ENCODE peak calls at places on chromosomes 11 and 22, in nine cellular contexts. R is GM20000, A is adrenal gland, L is ovary, P is Calu3, G is progenitor cell of endocrine pancreas, M is H9, O is astrocyte of the spinal cord, D is heart right ventricle. Y is an unnamed sample.

GRCh38 chr11:75298191-75298590 is 53.3 kb downstream of the ARRB1 start:
- DNase-seq in R (no peak), A (no peak), L (no peak), P (no peak), G (no peak), M (no peak), O (no peak), D (no peak), Y (no peak)

GRCh38 chr11:9001736-9002135 is 2.1 kb downstream of the NRIP3 start:
- DNase-seq in R (no peak), A (peak), L (no peak), P (peak), G (no peak), M (no peak), O (peak), D (no peak), Y (no peak)

GRCh38 chr22:37051629-37052385 is at the start of gene KCTD17:
- DNase-seq in R (peak), A (peak), L (peak), P (peak), G (peak), M (peak), O (peak), D (peak), Y (peak)

GRCh38 chr22:24681236-24681635 is 78.2 kb downstream of the GGT1 start:
- DNase-seq in R (no peak), A (no peak), L (no peak), P (no peak), G (no peak), M (no peak), O (peak), D (no peak), Y (no peak)

GRCh38 chr11:74783241-74783871 is 34.7 kb downstream of the RNF169 start:
- DNase-seq in R (no peak), A (no peak), L (no peak), P (peak), G (no peak), M (no peak), O (peak), D (no peak), Y (no peak)

GRCh38 chr11:96341237-96342130 is 1.5 kb downstream of the MAML2 start:
- DNase-seq in R (peak), A (peak), L (peak), P (peak), G (peak), M (peak), O (peak), D (peak), Y (no peak)

GRCh38 chr11:71139516-71140205 is 112.7 kb downstream of the SHANK2 start:
- DNase-seq in R (no peak), A (peak), L (no peak), P (peak), G (no peak), M (no peak), O (peak), D (peak), Y (no peak)

GRCh38 chr22:49784987-49785614 is 42.6 kb downstream of the BRD1 start:
- DNase-seq in R (no peak), A (no peak), L (no peak), P (no peak), G (no peak), M (no peak), O (no peak), D (no peak), Y (no peak)

GRCh38 chr11:73463359-73463758 is 87.2 kb downstream of the RELT start:
- DNase-seq in R (no peak), A (no peak), L (no peak), P (no peak), G (no peak), M (no peak), O (peak), D (no peak), Y (no peak)

GRCh38 chr11:72491001-72491400 is 56.7 kb upstream of the CLPB start:
- DNase-seq in R (no peak), A (no peak), L (no peak), P (no peak), G (no peak), M (no peak), O (no peak), D (no peak), Y (no peak)

GRCh38 chr11:70782401-70782913 is 384.1 kb downstream of the CTTN start:
- DNase-seq in R (no peak), A (no peak), L (no peak), P (no peak), G (no peak), M (no peak), O (no peak), D (no peak), Y (no peak)

GRCh38 chr22:39635719-39636118 is 65.2 kb downstream of the CACNA1I start:
- DNase-seq in R (no peak), A (no peak), L (no peak), P (no peak), G (no peak), M (no peak), O (peak), D (no peak), Y (no peak)

GRCh38 chr11:69703711-69704507 is at the start of gene FGF19:
- DNase-seq in R (peak), A (no peak), L (no peak), P (peak), G (no peak), M (peak), O (no peak), D (no peak), Y (peak)

GRCh38 chr11:45930031-45930794 is 7.8 kb downstream of the LARGE2 start:
- DNase-seq in R (peak), A (no peak), L (no peak), P (no peak), G (no peak), M (peak), O (no peak), D (peak), Y (no peak)

GRCh38 chr11:120810251-120810650 is 213.7 kb upstream of the TBCEL start:
- DNase-seq in R (no peak), A (no peak), L (no peak), P (no peak), G (no peak), M (no peak), O (peak), D (no peak), Y (no peak)

GRCh38 chr11:70130636-70131035 is 52.5 kb downstream of the ANO1 start:
- DNase-seq in R (no peak), A (no peak), L (no peak), P (no peak), G (no peak), M (no peak), O (no peak), D (no peak), Y (no peak)

GRCh38 chr22:30038219-30038618 is 42.0 kb upstream of the HORMAD2 start:
- DNase-seq in R (no peak), A (no peak), L (no peak), P (peak), G (no peak), M (no peak), O (peak), D (no peak), Y (no peak)

GRCh38 chr22:50017701-50018224 is 5.2 kb upstream of the IL17REL start:
- DNase-seq in R (no peak), A (no peak), L (no peak), P (no peak), G (no peak), M (no peak), O (no peak), D (no peak), Y (no peak)

GRCh38 chr11:126082251-126083109 is 19.8 kb upstream of the CDON start:
- DNase-seq in R (no peak), A (no peak), L (no peak), P (no peak), G (no peak), M (peak), O (no peak), D (no peak), Y (no peak)

GRCh38 chr11:82049199-82049598 is 684.5 kb downstream of the FAM181B start:
- DNase-seq in R (no peak), A (no peak), L (no peak), P (no peak), G (no peak), M (no peak), O (no peak), D (no peak), Y (no peak)

GRCh38 chr22:48546653-48547424 is 1280.8 kb downstream of the BRD1 start:
- DNase-seq in R (no peak), A (no peak), L (no peak), P (no peak), G (no peak), M (no peak), O (no peak), D (no peak), Y (no peak)

GRCh38 chr11:64601605-64602465 is 10.8 kb downstream of the SLC22A12 start:
- DNase-seq in R (no peak), A (no peak), L (no peak), P (no peak), G (no peak), M (no peak), O (no peak), D (no peak), Y (no peak)

GRCh38 chr11:117597083-117597482 is 199.9 kb downstream of the DSCAML1 start:
- DNase-seq in R (peak), A (peak), L (no peak), P (peak), G (peak), M (peak), O (peak), D (peak), Y (peak)

GRCh38 chr11:120566176-120566575 is 54.6 kb downstream of the GRIK4 start:
- DNase-seq in R (no peak), A (no peak), L (no peak), P (peak), G (no peak), M (peak), O (peak), D (no peak), Y (no peak)

GRCh38 chr11:22787565-22788162 is 41.9 kb downstream of the SVIP start:
- DNase-seq in R (peak), A (peak), L (peak), P (peak), G (no peak), M (no peak), O (peak), D (no peak), Y (peak)

GRCh38 chr11:3340025-3340424 is 38.9 kb downstream of the ZNF195 start:
- DNase-seq in R (no peak), A (no peak), L (no peak), P (no peak), G (no peak), M (no peak), O (peak), D (no peak), Y (no peak)

GRCh38 chr11:11731311-11732083 is 109.7 kb upstream of the GALNT18 start:
- DNase-seq in R (no peak), A (peak), L (no peak), P (no peak), G (no peak), M (no peak), O (peak), D (no peak), Y (no peak)

DNA sequence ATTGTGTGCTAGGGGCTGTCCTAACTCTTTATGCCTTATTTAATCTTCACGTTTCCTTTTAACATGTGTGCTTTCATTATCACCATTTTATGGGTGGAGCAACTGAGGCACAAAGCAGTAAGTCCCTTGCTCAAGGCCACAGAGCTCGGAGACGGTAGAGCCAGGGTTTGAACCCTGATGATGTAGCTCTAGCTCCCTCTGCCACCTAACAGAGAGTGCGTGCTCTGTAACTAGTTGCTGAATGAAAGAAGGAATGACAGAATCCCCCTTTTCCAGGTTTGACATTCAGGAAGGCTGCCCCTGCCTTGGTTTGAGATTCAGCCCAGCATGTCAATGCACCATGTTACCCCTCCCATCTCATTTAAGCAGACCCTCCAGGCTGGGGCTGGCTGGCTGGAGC is 193.3 kb upstream of the NAV2 start:
- DNase-seq in R (no peak), A (no peak), L (no peak), P (no peak), G (no peak), M (no peak), O (no peak), D (no peak), Y (no peak)
- TF ChIP-seq CTCF in R (no peak), A (no peak), L (no peak), P (no peak), G (no peak), M (no peak), O (no peak), D (no peak), Y (no peak)

GRCh38 chr11:65891180-65892136 is 985 bp downstream of the CCDC85B start:
- DNase-seq in R (no peak), A (peak), L (peak), P (peak), G (no peak), M (peak), O (peak), D (peak), Y (no peak)
- TF ChIP-seq CTCF in R (peak), A (no peak), L (no peak), P (no peak), G (no peak), M (peak), O (peak), D (peak), Y (no peak)

GRCh38 chr22:21815958-21816357 is 51.5 kb downstream of the MAPK1 start:
- DNase-seq in R (no peak), A (no peak), L (no peak), P (no peak), G (no peak), M (no peak), O (no peak), D (no peak), Y (no peak)

GRCh38 chr22:21815357-21815756 is 52.1 kb downstream of the MAPK1 start:
- DNase-seq in R (no peak), A (no peak), L (no peak), P (no peak), G (no peak), M (no peak), O (no peak), D (no peak), Y (no peak)

GRCh38 chr22:21816472-21816786 is 51.0 kb downstream of the MAPK1 start:
- DNase-seq in R (no peak), A (no peak), L (no peak), P (no peak), G (no peak), M (no peak), O (no peak), D (no peak), Y (no peak)

GRCh38 chr22:21818487-21819182 is 48.8 kb downstream of the MAPK1 start:
- DNase-seq in R (no peak), A (no peak), L (no peak), P (no peak), G (no peak), M (peak), O (no peak), D (no peak), Y (no peak)

GRCh38 chr22:21816787-21817496 is 50.5 kb downstream of the MAPK1 start:
- DNase-seq in R (peak), A (no peak), L (no peak), P (peak), G (no peak), M (no peak), O (peak), D (no peak), Y (no peak)
- TF ChIP-seq CTCF in R (no peak), A (no peak), L (no peak), P (no peak), G (no peak), M (no peak), O (no peak), D (no peak), Y (no peak)

GRCh38 chr11:101439488-101439887 is 144.3 kb downstream of the TRPC6 start:
- DNase-seq in R (no peak), A (no peak), L (no peak), P (no peak), G (no peak), M (no peak), O (no peak), D (no peak), Y (no peak)

GRCh38 chr11:101434241-101434640 is 149.6 kb downstream of the TRPC6 start:
- DNase-seq in R (no peak), A (no peak), L (no peak), P (no peak), G (no peak), M (no peak), O (no peak), D (no peak), Y (no peak)

GRCh38 chr11:101435406-101435805 is 148.4 kb downstream of the TRPC6 start:
- DNase-seq in R (no peak), A (no peak), L (no peak), P (no peak), G (no peak), M (no peak), O (no peak), D (no peak), Y (no peak)

GRCh38 chr11:101438126-101438525 is 145.7 kb downstream of the TRPC6 start:
- DNase-seq in R (no peak), A (no peak), L (no peak), P (no peak), G (no peak), M (no peak), O (no peak), D (no peak), Y (no peak)

DNA sequence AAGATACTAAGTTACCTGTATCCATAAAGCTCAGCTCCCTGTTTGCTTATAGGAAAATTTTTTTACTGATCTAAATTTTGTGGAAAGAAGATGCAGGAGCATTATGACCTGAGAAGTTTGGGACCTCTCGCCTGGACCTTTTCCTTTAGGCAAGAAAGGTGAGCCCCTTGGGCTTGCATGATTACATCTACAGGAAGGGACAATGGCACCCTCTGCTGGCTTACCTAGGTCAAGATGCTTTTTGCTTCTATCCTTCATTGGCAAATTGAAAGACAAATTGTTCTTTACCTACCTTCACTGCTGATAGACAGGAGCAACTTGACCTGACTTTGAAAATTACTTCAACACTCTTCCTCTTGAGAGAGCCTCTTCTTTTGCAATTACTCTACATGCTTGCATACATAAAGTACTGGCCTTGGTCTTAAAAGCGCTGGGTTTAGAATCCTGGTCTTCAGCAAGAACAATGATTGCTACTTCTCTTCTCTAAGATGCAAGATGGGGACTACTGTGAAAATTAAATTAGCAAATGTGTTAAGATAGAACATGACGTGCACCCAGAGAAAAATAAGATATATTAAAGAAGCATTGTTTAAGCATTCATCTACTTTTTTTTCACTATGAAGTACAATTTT is 147.2 kb downstream of the TRPC6 start:
- DNase-seq in R (peak), A (peak), L (peak), P (peak), G (peak), M (peak), O (peak), D (no peak), Y (peak)
- TF ChIP-seq CTCF in R (peak), A (peak), L (peak), P (peak), G (peak), M (peak), O (peak), D (peak), Y (peak)

GRCh38 chr11:27204527-27204926 is 158.5 kb downstream of the CCDC34 start:
- DNase-seq in R (no peak), A (no peak), L (no peak), P (peak), G (no peak), M (peak), O (no peak), D (no peak), Y (peak)
- TF ChIP-seq CTCF in R (no peak), A (no peak), L (no peak), P (no peak), G (peak), M (peak), O (peak), D (no peak), Y (no peak)

GRCh38 chr11:17769218-17769617 is 34.6 kb downstream of the KCNC1 start:
- DNase-seq in R (no peak), A (no peak), L (no peak), P (no peak), G (no peak), M (no peak), O (no peak), D (no peak), Y (no peak)
- TF ChIP-seq CTCF in R (no peak), A (no peak), L (no peak), P (no peak), G (no peak), M (no peak), O (no peak), D (no peak), Y (no peak)

Y was measured in nephron progenitor cell.